ENCODE peak calls at places on chromosomes 11 and 22, in four cellular contexts. G is epithelial cell of esophagus, F is mucosa of descending colon, W is lower lobe of right lung. T is an unnamed sample.

GRCh38 chr22:46064236-46064965 is 85.9 kb upstream of the PPARA start:
- DNase-seq in G (no peak), F (no peak), W (peak), T (no peak)

GRCh38 chr11:102712140-102712539 is 6.6 kb upstream of the MMP27 start:
- DNase-seq in G (no peak), F (no peak), W (no peak), T (no peak)

GRCh38 chr11:116893906-116894305 is 56.5 kb upstream of the APOA1 start:
- DNase-seq in G (no peak), F (no peak), W (no peak), T (no peak)

GRCh38 chr11:15893080-15893492 is 463.3 kb downstream of the SOX6 start:
- DNase-seq in G (no peak), F (no peak), W (no peak), T (peak)

GRCh38 chr11:78822931-78823423 is 248.3 kb upstream of the NARS2 start:
- DNase-seq in G (no peak), F (no peak), W (peak), T (no peak)

GRCh38 chr22:28231423-28231822 is 312.4 kb upstream of the PITPNB start:
- DNase-seq in G (no peak), F (no peak), W (no peak), T (no peak)

GRCh38 chr11:45212566-45213315 is 66.3 kb downstream of the PRDM11 start:
- DNase-seq in G (no peak), F (no peak), W (no peak), T (no peak)

GRCh38 chr11:57214087-57214395 is 23.0 kb downstream of the APLNR start:
- DNase-seq in G (no peak), F (no peak), W (no peak), T (no peak)

GRCh38 chr11:112210890-112211289 is 15.3 kb upstream of the PTS start:
- DNase-seq in G (no peak), F (no peak), W (no peak), T (no peak)

GRCh38 chr11:116960916-116961315 is 123.5 kb upstream of the APOA1 start:
- DNase-seq in G (peak), F (no peak), W (no peak), T (no peak)

GRCh38 chr22:48953103-48953720 is 874.5 kb downstream of the BRD1 start:
- DNase-seq in G (no peak), F (no peak), W (no peak), T (no peak)

GRCh38 chr22:24848559-24849168 is 42.7 kb downstream of the SGSM1 start:
- DNase-seq in G (no peak), F (no peak), W (no peak), T (no peak)

GRCh38 chr11:100861221-100861620 is 174.1 kb downstream of the ARHGAP42 start:
- DNase-seq in G (peak), F (no peak), W (no peak), T (no peak)

GRCh38 chr11:71239581-71239980 is 12.8 kb downstream of the SHANK2 start:
- DNase-seq in G (no peak), F (no peak), W (no peak), T (no peak)

GRCh38 chr22:46362221-46362933 is 26.9 kb downstream of the TRMU start:
- DNase-seq in G (no peak), F (no peak), W (peak), T (no peak)

GRCh38 chr22:30575011-30575671 is 676 bp upstream of the GAL3ST1 start:
- DNase-seq in G (no peak), F (peak), W (no peak), T (no peak)
- TF ChIP-seq CTCF in G (peak), F (no peak), W (no peak), T (no peak)

GRCh38 chr11:22177186-22177585 is 15.7 kb upstream of the ANO5 start:
- DNase-seq in G (no peak), F (no peak), W (no peak), T (no peak)
- TF ChIP-seq CTCF in G (peak), F (no peak), W (no peak), T (no peak)

GRCh38 chr11:21806508-21806907 is 386.4 kb upstream of the ANO5 start:
- DNase-seq in G (no peak), F (no peak), W (no peak), T (no peak)

GRCh38 chr11:21806982-21807749 is 385.7 kb upstream of the ANO5 start:
- DNase-seq in G (no peak), F (no peak), W (no peak), T (no peak)

GRCh38 chr11:21814169-21814568 is 378.7 kb upstream of the ANO5 start:
- DNase-seq in G (peak), F (no peak), W (no peak), T (no peak)

GRCh38 chr11:21810650-21811049 is 382.2 kb upstream of the ANO5 start:
- DNase-seq in G (peak), F (no peak), W (no peak), T (no peak)

GRCh38 chr11:21811572-21811971 is 381.3 kb upstream of the ANO5 start:
- DNase-seq in G (no peak), F (no peak), W (no peak), T (no peak)
- TF ChIP-seq CTCF in G (no peak), F (no peak), W (no peak), T (no peak)

GRCh38 chr11:63942803-63943202 is 4.0 kb downstream of the NAA40 start:
- DNase-seq in G (no peak), F (no peak), W (no peak), T (no peak)

GRCh38 chr11:63941901-63942300 is 3.1 kb downstream of the NAA40 start:
- DNase-seq in G (no peak), F (no peak), W (no peak), T (no peak)

GRCh38 chr11:63940786-63941185 is 2.0 kb downstream of the NAA40 start:
- DNase-seq in G (no peak), F (no peak), W (no peak), T (no peak)

GRCh38 chr11:63944987-63945386 is 6.2 kb downstream of the NAA40 start:
- DNase-seq in G (no peak), F (peak), W (no peak), T (no peak)

GRCh38 chr11:63945482-63946163 is 6.8 kb downstream of the NAA40 start:
- DNase-seq in G (peak), F (peak), W (peak), T (peak)
- TF ChIP-seq CTCF in G (peak), F (peak), W (peak), T (peak)

GRCh38 chr11:72592698-72593097 is 81.5 kb downstream of the PDE2A start:
- DNase-seq in G (no peak), F (no peak), W (no peak), T (no peak)
- TF ChIP-seq CTCF in G (no peak), F (no peak), W (no peak), T (no peak)

GRCh38 chr11:77561257-77561656 is 28.5 kb upstream of the AQP11 start:
- DNase-seq in G (no peak), F (no peak), W (no peak), T (no peak)

GRCh38 chr11:77559686-77560425 is 29.9 kb upstream of the AQP11 start:
- DNase-seq in G (peak), F (no peak), W (no peak), T (peak)

GRCh38 chr11:77558380-77558779 is 31.4 kb upstream of the AQP11 start:
- DNase-seq in G (no peak), F (no peak), W (no peak), T (no peak)

GRCh38 chr11:77560605-77561004 is 29.1 kb upstream of the AQP11 start:
- DNase-seq in G (peak), F (no peak), W (no peak), T (peak)

GRCh38 chr11:77557553-77557952 is 32.2 kb upstream of the AQP11 start:
- DNase-seq in G (peak), F (peak), W (no peak), T (no peak)
- TF ChIP-seq CTCF in G (peak), F (no peak), W (no peak), T (no peak)

GRCh38 chr22:22030493-22031182 is 48.1 kb upstream of the TOP3B start:
- DNase-seq in G (peak), F (peak), W (no peak), T (no peak)
- TF ChIP-seq CTCF in G (peak), F (no peak), W (no peak), T (peak)

GRCh38 chr22:31846161-31847115 is 92.6 kb downstream of the DEPDC5 start:
- DNase-seq in G (no peak), F (no peak), W (no peak), T (peak)
- TF ChIP-seq CTCF in G (peak), F (no peak), W (peak), T (peak)